ENCODE peak calls at places on chromosome 7, in four cellular contexts. One of them, this sample, is unnamed.

GRCh38 chr7:6266699-6267098 is 5.7 kb downstream of the CYTH3 start:
- DNase-seq in HepG2: no peak
- DNase-seq in K562: no peak
- DNase-seq in GM12878: no peak
- DNase-seq in this sample: no peak

GRCh38 chr7:22942191-22942590 is 71.7 kb downstream of the HYCC1 start:
- DNase-seq in HepG2: no peak
- DNase-seq in K562: no peak
- DNase-seq in GM12878: no peak
- DNase-seq in this sample: no peak

GRCh38 chr7:30074422-30075030 is 46.3 kb downstream of the PLEKHA8 start:
- DNase-seq in HepG2: peak
- DNase-seq in K562: peak
- DNase-seq in GM12878: no peak
- DNase-seq in this sample: peak

GRCh38 chr7:149733131-149733531 is 40.3 kb downstream of the ZNF467 start:
- DNase-seq in HepG2: no peak
- DNase-seq in K562: no peak
- DNase-seq in GM12878: no peak
- DNase-seq in this sample: no peak

GRCh38 chr7:17313175-17313574 is 14.7 kb downstream of the AHR start:
- DNase-seq in HepG2: no peak
- DNase-seq in K562: no peak
- DNase-seq in GM12878: no peak
- DNase-seq in this sample: no peak

GRCh38 chr7:66146701-66147100 is 32.1 kb downstream of the CRCP start:
- DNase-seq in HepG2: no peak
- DNase-seq in K562: no peak
- DNase-seq in GM12878: no peak
- DNase-seq in this sample: no peak

GRCh38 chr7:155722118-155722517 is 77.7 kb downstream of the RBM33 start:
- DNase-seq in HepG2: no peak
- DNase-seq in K562: no peak
- DNase-seq in GM12878: peak
- DNase-seq in this sample: no peak

GRCh38 chr7:101436857-101437576 is 74.3 kb downstream of the COL26A1 start:
- DNase-seq in HepG2: no peak
- DNase-seq in K562: peak
- DNase-seq in GM12878: no peak
- DNase-seq in this sample: peak

GRCh38 chr7:137975223-137975622 is 26.7 kb downstream of the CREB3L2 start:
- DNase-seq in HepG2: no peak
- DNase-seq in K562: peak
- DNase-seq in GM12878: no peak
- DNase-seq in this sample: no peak

GRCh38 chr7:112018305-112019030 is 187.7 kb downstream of the DOCK4 start:
- DNase-seq in HepG2: no peak
- DNase-seq in K562: no peak
- DNase-seq in GM12878: no peak
- DNase-seq in this sample: no peak

GRCh38 chr7:73740771-73741170 is 2.2 kb upstream of the ABHD11 start:
- DNase-seq in HepG2: no peak
- DNase-seq in K562: no peak
- DNase-seq in GM12878: no peak
- DNase-seq in this sample: no peak

GRCh38 chr7:38060637-38061036 is 117.4 kb upstream of the STARD3NL start:
- DNase-seq in HepG2: no peak
- DNase-seq in K562: no peak
- DNase-seq in GM12878: no peak
- DNase-seq in this sample: no peak

GRCh38 chr7:12951397-12951801 is 264.0 kb downstream of the ARL4A start:
- DNase-seq in HepG2: no peak
- DNase-seq in K562: peak
- DNase-seq in GM12878: no peak
- DNase-seq in this sample: no peak

GRCh38 chr7:106199813-106200364 is 84.9 kb downstream of the NAMPT start:
- DNase-seq in HepG2: no peak
- DNase-seq in K562: peak
- DNase-seq in GM12878: no peak
- DNase-seq in this sample: no peak

GRCh38 chr7:138245682-138246081 is 169.4 kb downstream of the AKR1D1 start:
- DNase-seq in HepG2: peak
- DNase-seq in K562: no peak
- DNase-seq in GM12878: no peak
- DNase-seq in this sample: no peak

GRCh38 chr7:135602304-135602703 is 44.6 kb downstream of the NUP205 start:
- DNase-seq in HepG2: no peak
- DNase-seq in K562: no peak
- DNase-seq in GM12878: no peak
- DNase-seq in this sample: no peak

GRCh38 chr7:135601182-135601581 is 43.5 kb downstream of the NUP205 start:
- DNase-seq in HepG2: no peak
- DNase-seq in K562: no peak
- DNase-seq in GM12878: no peak
- DNase-seq in this sample: no peak

GRCh38 chr7:135597181-135597925 is 39.6 kb downstream of the NUP205 start:
- DNase-seq in HepG2: no peak
- DNase-seq in K562: no peak
- DNase-seq in GM12878: no peak
- DNase-seq in this sample: no peak

GRCh38 chr7:135599471-135599870 is 41.8 kb downstream of the NUP205 start:
- DNase-seq in HepG2: no peak
- DNase-seq in K562: no peak
- DNase-seq in GM12878: no peak
- DNase-seq in this sample: no peak

DNA sequence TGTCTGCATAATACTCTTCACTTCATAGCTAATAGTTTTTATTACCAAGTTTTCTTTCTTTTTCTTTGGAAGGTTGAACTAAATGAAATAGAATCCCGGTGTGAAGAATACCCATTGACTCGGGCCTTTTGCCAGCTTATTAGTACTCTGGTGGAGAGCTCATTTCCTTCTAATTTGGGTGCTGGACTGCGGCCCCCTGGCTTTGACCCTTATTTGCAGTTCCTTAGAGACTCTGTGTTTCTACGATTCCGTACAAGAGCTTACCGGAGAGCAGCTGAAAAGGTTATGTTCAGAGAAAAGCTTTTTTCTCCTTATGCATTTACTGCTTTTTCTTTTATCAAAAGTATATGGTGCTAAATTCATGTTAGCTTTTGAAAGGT is 40.2 kb downstream of the NUP205 start:
- DNase-seq in HepG2: no peak
- DNase-seq in K562: no peak
- DNase-seq in GM12878: no peak
- DNase-seq in this sample: no peak
- TF ChIP-seq FOXK2 in HepG2: no peak
- TF ChIP-seq FOXK2 in K562: no peak
- TF ChIP-seq FOXK2 in GM12878: no peak
- TF ChIP-seq FOXK2 in this sample: no peak

GRCh38 chr7:72408966-72409637 is 3.0 kb downstream of the CALN1 start:
- DNase-seq in HepG2: no peak
- DNase-seq in K562: no peak
- DNase-seq in GM12878: no peak
- DNase-seq in this sample: no peak
- TF ChIP-seq BHLHE40 in HepG2: no peak
- TF ChIP-seq BHLHE40 in K562: no peak
- TF ChIP-seq BHLHE40 in GM12878: no peak
- TF ChIP-seq BHLHE40 in this sample: no peak

GRCh38 chr7:85833071-85833470 is 646.2 kb upstream of the SEMA3D start:
- DNase-seq in HepG2: no peak
- DNase-seq in K562: no peak
- DNase-seq in GM12878: no peak
- DNase-seq in this sample: no peak
- TF ChIP-seq SP1 in HepG2: no peak
- TF ChIP-seq SP1 in K562: no peak
- TF ChIP-seq SP1 in GM12878: no peak
- TF ChIP-seq SP1 in this sample: no peak

GRCh38 chr7:70372768-70373241 is 759.1 kb upstream of the GALNT17 start:
- DNase-seq in HepG2: no peak
- DNase-seq in K562: no peak
- DNase-seq in GM12878: no peak
- DNase-seq in this sample: peak
- TF ChIP-seq FOXK2 in HepG2: no peak
- TF ChIP-seq FOXK2 in K562: no peak
- TF ChIP-seq FOXK2 in GM12878: no peak
- TF ChIP-seq FOXK2 in this sample: no peak

GRCh38 chr7:4854916-4855315 is 6.9 kb downstream of the PAPOLB start:
- DNase-seq in HepG2: no peak
- DNase-seq in K562: no peak
- DNase-seq in GM12878: no peak
- DNase-seq in this sample: no peak
- TF ChIP-seq BHLHE40 in HepG2: no peak
- TF ChIP-seq BHLHE40 in K562: no peak
- TF ChIP-seq BHLHE40 in GM12878: no peak
- TF ChIP-seq BHLHE40 in this sample: no peak

GRCh38 chr7:100428967-100429636 is 529 bp upstream of the MEPCE start:
- DNase-seq in HepG2: peak
- DNase-seq in K562: peak
- DNase-seq in GM12878: peak
- DNase-seq in this sample: peak
- TF ChIP-seq SP1 in HepG2: peak
- TF ChIP-seq SP1 in K562: peak
- TF ChIP-seq SP1 in GM12878: peak
- TF ChIP-seq SP1 in this sample: no peak

GRCh38 chr7:2691223-2691818 is 3.3 kb downstream of the AMZ1 start:
- DNase-seq in HepG2: no peak
- DNase-seq in K562: no peak
- DNase-seq in GM12878: no peak
- DNase-seq in this sample: no peak

GRCh38 chr7:2687881-2688318 is at the start of gene AMZ1:
- DNase-seq in HepG2: no peak
- DNase-seq in K562: no peak
- DNase-seq in GM12878: no peak
- DNase-seq in this sample: no peak

GRCh38 chr7:2689343-2689847 is 1.4 kb downstream of the AMZ1 start:
- DNase-seq in HepG2: no peak
- DNase-seq in K562: no peak
- DNase-seq in GM12878: no peak
- DNase-seq in this sample: no peak

GRCh38 chr7:2688409-2689342 is 674 bp downstream of the AMZ1 start:
- DNase-seq in HepG2: no peak
- DNase-seq in K562: no peak
- DNase-seq in GM12878: peak
- DNase-seq in this sample: no peak

DNA sequence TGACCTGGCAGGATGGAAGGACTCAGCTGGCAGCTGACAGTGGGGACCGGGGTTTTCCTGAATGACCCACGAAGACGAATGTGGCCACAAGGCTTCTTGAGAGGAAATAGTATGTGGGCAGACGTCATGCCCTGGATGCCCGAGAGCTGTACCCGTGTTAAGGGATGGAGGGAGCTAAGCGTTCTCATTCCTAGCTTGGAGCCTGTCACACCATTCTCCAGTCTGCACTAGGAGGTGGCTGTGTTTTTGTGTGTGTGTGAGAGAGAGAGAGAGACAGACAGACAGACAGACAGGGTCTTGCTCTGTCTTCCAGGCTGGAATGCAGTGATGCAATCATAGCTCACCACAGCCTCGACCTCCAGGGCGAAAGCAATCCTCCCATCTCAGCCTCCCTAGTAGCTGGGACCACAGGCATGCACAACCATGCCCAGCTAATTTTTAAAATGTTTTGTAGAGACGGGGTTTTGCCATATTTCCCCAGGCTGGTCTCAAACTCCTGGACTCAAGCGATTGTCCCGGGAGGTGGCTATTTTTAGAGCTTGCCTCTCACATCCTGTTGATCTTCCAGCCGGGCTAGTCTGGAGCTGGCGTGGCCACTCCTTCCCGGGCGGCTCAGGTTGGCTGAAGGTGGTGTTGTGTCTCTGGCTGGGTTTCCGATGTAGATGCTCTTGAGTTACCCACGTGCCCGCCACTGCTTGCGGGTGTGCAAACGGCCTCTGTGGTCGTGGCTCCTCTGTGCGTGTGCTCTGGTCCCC is 2.1 kb downstream of the AMZ1 start:
- DNase-seq in HepG2: no peak
- DNase-seq in K562: no peak
- DNase-seq in GM12878: no peak
- DNase-seq in this sample: no peak
- TF ChIP-seq FOXK2 in HepG2: no peak
- TF ChIP-seq FOXK2 in K562: no peak
- TF ChIP-seq FOXK2 in GM12878: no peak
- TF ChIP-seq FOXK2 in this sample: no peak

GRCh38 chr7:44327981-44328380 is 2.6 kb upstream of the CAMK2B start:
- DNase-seq in HepG2: no peak
- DNase-seq in K562: no peak
- DNase-seq in GM12878: no peak
- DNase-seq in this sample: no peak
- TF ChIP-seq BHLHE40 in HepG2: no peak
- TF ChIP-seq BHLHE40 in K562: no peak
- TF ChIP-seq BHLHE40 in GM12878: no peak
- TF ChIP-seq BHLHE40 in this sample: no peak

This sample was measured in HEK293T.